ENCODE peak calls at places on chromosome 17, in eight cellular contexts. X, Z, K, F, A, R, J and Q are unnamed samples.

GRCh38 chr17:75371981-75372380 is 33.5 kb downstream of the GRB2 start:
- DNase-seq in X (no peak), Z (no peak), K (no peak), F (no peak), A (no peak), R (no peak), J (no peak), Q (no peak)

GRCh38 chr17:81991684-81992513 is 14.5 kb downstream of the ASPSCR1 start:
- DNase-seq in X (no peak), Z (peak), K (peak), F (peak), A (peak), R (no peak), J (peak), Q (no peak)

GRCh38 chr17:37527249-37527851 is 37.7 kb downstream of the DUSP14 start:
- DNase-seq in X (no peak), Z (no peak), K (no peak), F (peak), A (peak), R (no peak), J (no peak), Q (peak)

GRCh38 chr17:57256708-57257112 is 387 bp downstream of the MSI2 start:
- DNase-seq in X (peak), Z (peak), K (no peak), F (peak), A (peak), R (no peak), J (no peak), Q (no peak)

GRCh38 chr17:19911033-19911432 is 43.3 kb upstream of the ULK2 start:
- DNase-seq in X (no peak), Z (no peak), K (no peak), F (no peak), A (no peak), R (no peak), J (no peak), Q (no peak)

GRCh38 chr17:40487371-40488020 is 13.9 kb downstream of the TNS4 start:
- DNase-seq in X (no peak), Z (no peak), K (no peak), F (no peak), A (no peak), R (no peak), J (no peak), Q (no peak)

GRCh38 chr17:48604770-48605329 is at the start of gene HOXB6:
- DNase-seq in X (no peak), Z (no peak), K (no peak), F (peak), A (peak), R (no peak), J (peak), Q (no peak)

GRCh38 chr17:75518201-75518600 is 1.9 kb downstream of the TSEN54 start:
- DNase-seq in X (peak), Z (no peak), K (no peak), F (no peak), A (no peak), R (no peak), J (no peak), Q (no peak)

GRCh38 chr17:48153711-48154642 is 46.4 kb downstream of the SNX11 start:
- DNase-seq in X (no peak), Z (no peak), K (no peak), F (peak), A (peak), R (no peak), J (peak), Q (peak)

GRCh38 chr17:72539981-72540897 is 419.4 kb downstream of the SOX9 start:
- DNase-seq in X (peak), Z (peak), K (peak), F (peak), A (peak), R (no peak), J (peak), Q (no peak)

GRCh38 chr17:83199500-83200201 is 120.2 kb downstream of the METRNL start:
- DNase-seq in X (no peak), Z (peak), K (peak), F (peak), A (no peak), R (no peak), J (no peak), Q (no peak)

GRCh38 chr17:8160741-8161221 is 2.0 kb downstream of the VAMP2 start:
- DNase-seq in X (no peak), Z (no peak), K (no peak), F (no peak), A (no peak), R (no peak), J (no peak), Q (no peak)

GRCh38 chr17:3553419-3554401 is 3.9 kb downstream of the TRPV3 start:
- DNase-seq in X (no peak), Z (no peak), K (no peak), F (no peak), A (no peak), R (no peak), J (no peak), Q (no peak)